ENCODE peak calls at places on chromosome 3, in nine cellular contexts. Q is GM06990; A is Daoy; I is T-helper 9 cell; X is caudate nucleus; D is stimulated activated CD4-positive, alpha-beta T cell treated with anti-CD3 and anti-CD28 coated beads, Interleukin-1b, Interleukin-23, amount 100 ng/mL, for 24 hours; P is nephron progenitor cell; G is NCI-H510A treated with DMSO at 0.1 percent for 48 hours; C is NCI-H774. E is an unnamed sample.

GRCh38 chr3:127992127-127992526 is 60.1 kb upstream of the SEC61A1 start:
- DNase-seq in C (no peak), X (no peak), A (no peak), D (no peak), G (no peak), Q (no peak), P (no peak), I (no peak), E (no peak)

GRCh38 chr3:147758786-147759185 is 349.6 kb downstream of the ZIC1 start:
- DNase-seq in C (no peak), A (no peak), Q (no peak), G (no peak), D (no peak), I (no peak), P (no peak), X (no peak), E (no peak)

GRCh38 chr3:155554777-155555445 is 190.0 kb downstream of the PLCH1 start:
- DNase-seq in Q (peak; percentile 18), D (no peak), P (no peak), I (no peak), C (no peak), X (no peak), A (no peak), G (no peak), E (peak; percentile 55)

GRCh38 chr3:148532774-148533173 is 164.9 kb upstream of the AGTR1 start:
- DNase-seq in A (no peak), Q (no peak), P (no peak), I (no peak), D (no peak), G (no peak), X (no peak), C (no peak), E (no peak)

GRCh38 chr3:115228266-115228665 is 81.2 kb upstream of the ZBTB20 start:
- DNase-seq in G (no peak), I (no peak), Q (no peak), C (no peak), P (no peak), D (no peak), A (no peak), X (no peak), E (peak; percentile 46)

GRCh38 chr3:186239321-186239720 is 122.7 kb downstream of the DGKG start:
- DNase-seq in G (no peak), Q (no peak), C (peak; percentile 14), I (no peak), X (no peak), A (no peak), D (no peak), P (no peak), E (peak; percentile 43)

GRCh38 chr3:115381573-115381912 is 234.5 kb upstream of the ZBTB20 start:
- DNase-seq in A (no peak), C (no peak), Q (no peak), G (no peak), P (no peak), D (no peak), X (no peak), I (no peak), E (no peak)

GRCh38 chr3:188219147-188219546 is 65.2 kb downstream of the LPP start:
- DNase-seq in Q (no peak), G (no peak), X (no peak), P (no peak), I (no peak), A (no peak), C (no peak), D (no peak), E (no peak)

GRCh38 chr3:61684386-61684785 is 123.0 kb downstream of the PTPRG start:
- DNase-seq in X (no peak), D (no peak), C (no peak), I (no peak), P (no peak), G (no peak), Q (no peak), A (peak; percentile 17), E (no peak)

GRCh38 chr3:139975592-139976360 is 40.8 kb downstream of the CLSTN2 start:
- DNase-seq in G (no peak), D (no peak), X (no peak), C (peak; percentile 3), P (no peak), I (no peak), Q (no peak), A (no peak), E (no peak)

E was measured in HT1080.